ENCODE peak calls at places on chromosomes 16 and 17, in eight cellular contexts. D is MM.1S, T is lower lobe of right lung, L is psoas muscle, O is stomach, N is heart right ventricle, B is ovary, G is fibroblast of the aortic adventitia. A is an unnamed sample.

GRCh38 chr17:72598705-72599104 is 477.9 kb downstream of the SOX9 start:
- DNase-seq in G (no peak), O (no peak), L (no peak), B (no peak), D (peak; percentile 36), N (no peak), T (no peak), A (peak; percentile 24)

GRCh38 chr17:74752822-74753401 is 4.5 kb downstream of the NHERF1 start:
- DNase-seq in N (no peak), O (no peak), G (no peak), B (no peak), L (no peak), D (no peak), T (no peak), A (no peak)

GRCh38 chr16:89357460-89357859 is 132.9 kb downstream of the ANKRD11 start:
- DNase-seq in O (no peak), L (peak; percentile 80), D (no peak), T (no peak), B (peak; percentile 33), G (no peak), N (no peak), A (no peak)

GRCh38 chr17:76584427-76585047 is 1.1 kb downstream of the ST6GALNAC2 start:
- DNase-seq in D (no peak), G (no peak), N (no peak), T (no peak), B (no peak), L (no peak), O (no peak), A (no peak)

GRCh38 chr17:32588982-32589381 is 102.2 kb downstream of the CDK5R1 start:
- DNase-seq in G (no peak), O (no peak), T (no peak), D (no peak), N (no peak), B (no peak), L (no peak), A (no peak)

GRCh38 chr17:17036520-17036998 is 5.7 kb upstream of the MPRIP start:
- DNase-seq in D (no peak), L (peak; percentile 94), O (no peak), B (peak; percentile 28), G (no peak), T (peak; percentile 75), N (no peak), A (no peak)

GRCh38 chr17:10130733-10131132 is 67.7 kb downstream of the GAS7 start:
- DNase-seq in G (no peak), L (no peak), O (no peak), N (no peak), B (no peak), D (no peak), T (no peak), A (no peak)

GRCh38 chr17:66492500-66493123 is 190.2 kb downstream of the PRKCA start:
- DNase-seq in T (no peak), N (no peak), O (no peak), D (no peak), L (no peak), B (no peak), G (peak; percentile 45), A (peak; percentile 41)

GRCh38 chr17:19009970-19010369 is 5.4 kb upstream of the FAM83G start:
- DNase-seq in D (no peak), L (no peak), G (no peak), O (no peak), B (no peak), T (peak; percentile 32), N (no peak), A (no peak)

GRCh38 chr16:88923926-88924833 is 52.8 kb downstream of the CBFA2T3 start:
- DNase-seq in L (no peak), O (no peak), D (no peak), G (no peak), T (no peak), B (no peak), N (no peak), A (no peak)

GRCh38 chr16:85898521-85899442 is at the start of gene IRF8:
- DNase-seq in O (peak; percentile 76), N (peak; percentile 81), L (peak; percentile 76), G (no peak), T (peak; percentile 88), B (peak; percentile 67), D (no peak), A (peak; percentile 11)

GRCh38 chr16:77599793-77600415 is 122.4 kb upstream of the NUDT7 start:
- DNase-seq in G (peak; percentile 63), D (peak; percentile 21), O (no peak), B (no peak), L (no peak), T (no peak), N (no peak), A (peak; percentile 51)

GRCh38 chr16:46830417-46830901 is 521 bp downstream of the C16orf87 start:
- DNase-seq in L (peak; percentile 70), N (peak; percentile 43), D (peak; percentile 52), G (no peak), T (peak; percentile 68), B (no peak), O (peak; percentile 46), A (no peak)

GRCh38 chr16:31085873-31086628 is 2.7 kb downstream of the PRSS53 start:
- DNase-seq in O (no peak), D (no peak), N (no peak), T (no peak), L (peak; percentile 48), B (no peak), G (no peak), A (no peak)

GRCh38 chr16:47503936-47504335 is 42.8 kb downstream of the PHKB start:
- DNase-seq in L (no peak), N (no peak), T (no peak), B (no peak), O (no peak), G (no peak), D (no peak), A (peak; percentile 49)

GRCh38 chr17:31582151-31582907 is 190.9 kb downstream of the RAB11FIP4 start:
- DNase-seq in N (peak; percentile 71), D (peak; percentile 33), L (peak; percentile 75), O (peak; percentile 66), B (no peak), G (peak; percentile 60), T (peak; percentile 79), A (peak; percentile 63)

GRCh38 chr17:12021604-12022003 is 927 bp downstream of the MAP2K4 start:
- DNase-seq in O (no peak), L (no peak), D (peak; percentile 7), T (no peak), N (no peak), B (no peak), G (no peak), A (no peak)

GRCh38 chr17:12020595-12021590 is at the start of gene MAP2K4:
- DNase-seq in G (peak; percentile 78), B (peak; percentile 97), O (peak; percentile 94), L (peak; percentile 96), T (peak; percentile 93), N (peak; percentile 96), D (peak; percentile 88), A (peak; percentile 97)

GRCh38 chr17:12027658-12028057 is 7.0 kb downstream of the MAP2K4 start:
- DNase-seq in B (no peak), G (no peak), D (no peak), N (no peak), T (no peak), L (no peak), O (no peak), A (no peak)

GRCh38 chr17:12024332-12024731 is 3.7 kb downstream of the MAP2K4 start:
- DNase-seq in L (no peak), D (no peak), B (no peak), G (peak; percentile 56), N (no peak), O (no peak), T (no peak), A (no peak)

GRCh38 chr17:12022310-12022709 is 1.6 kb downstream of the MAP2K4 start:
- DNase-seq in D (no peak), T (no peak), B (no peak), G (no peak), O (no peak), N (no peak), L (no peak), A (no peak)
- H3K4me3 ChIP-seq in D (no peak overlapping the region), T (no peak overlapping the region), B (no peak overlapping the region), G (peak overlapping the region; percentile 75), O (no peak overlapping the region), N (no peak overlapping the region), L (peak overlapping the region; percentile 92), A (no peak overlapping the region)

GRCh38 chr17:9120471-9120870 is 99.2 kb downstream of the NTN1 start:
- DNase-seq in D (no peak), T (no peak), B (no peak), N (no peak), L (no peak), G (no peak), O (no peak), A (no peak)
- TF ChIP-seq CTCF in D (no peak), T (peak; percentile 10), B (no peak), N (peak; percentile 11), L (no peak), G (no peak), O (no peak), A (no peak)

GRCh38 chr17:29368161-29368560 is 22.0 kb upstream of the TAOK1 start:
- DNase-seq in G (no peak), B (no peak), N (no peak), D (no peak), O (no peak), T (no peak), L (no peak), A (no peak)

GRCh38 chr17:29368926-29369325 is 21.2 kb upstream of the TAOK1 start:
- DNase-seq in G (no peak), L (no peak), O (no peak), B (no peak), N (peak; percentile 45), D (no peak), T (peak; percentile 62), A (no peak)

GRCh38 chr17:29364691-29365090 is 25.5 kb upstream of the TAOK1 start:
- DNase-seq in N (no peak), B (no peak), O (no peak), T (no peak), G (no peak), D (no peak), L (no peak), A (no peak)

DNA sequence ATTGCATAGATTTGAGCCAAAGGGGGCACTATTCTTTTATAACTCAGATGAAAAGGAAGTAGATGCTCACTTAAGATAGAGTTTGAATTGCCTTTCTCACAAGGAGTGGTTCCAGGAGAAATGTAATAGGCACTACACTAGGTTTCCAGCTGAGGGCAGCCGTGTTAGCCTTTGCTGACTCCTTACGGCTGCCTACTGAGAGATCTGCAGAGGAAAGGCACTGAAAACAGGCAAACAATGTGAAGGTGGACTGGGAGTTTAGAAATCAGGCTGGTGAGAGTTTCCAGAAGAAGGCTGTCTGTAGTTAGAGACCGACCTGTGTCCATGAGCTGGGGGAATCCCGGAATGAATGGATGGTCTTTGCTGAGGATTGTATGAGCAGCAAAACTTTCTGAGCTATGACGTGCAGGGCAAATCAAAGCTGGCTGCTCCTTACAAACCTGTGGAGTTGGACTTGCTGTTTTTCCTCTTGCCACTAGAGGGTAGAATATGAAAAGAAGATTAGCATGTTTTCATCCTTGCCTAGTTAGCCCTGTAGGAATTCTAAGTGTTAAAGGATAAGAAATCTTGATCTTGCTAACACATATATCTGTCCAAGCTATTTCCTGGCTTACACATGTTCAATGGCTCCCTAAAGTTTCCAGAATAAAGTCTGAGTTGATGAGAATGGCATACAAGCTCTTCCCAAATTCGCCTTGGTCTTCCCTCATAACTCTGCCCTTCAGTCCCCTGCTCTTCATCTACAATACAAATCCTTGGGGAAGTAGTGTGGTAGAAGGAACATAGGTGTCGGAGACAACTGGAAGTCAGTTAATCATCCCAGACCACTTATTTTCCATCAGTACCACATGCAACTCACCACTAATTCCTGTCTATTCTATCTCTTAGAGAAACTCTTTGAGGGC is 20.1 kb upstream of the TAOK1 start:
- DNase-seq in O (peak; percentile 66), N (peak; percentile 16), L (no peak), T (no peak), B (peak; percentile 60), G (peak; percentile 89), D (peak; percentile 70), A (peak; percentile 89)
- H3K4me3 ChIP-seq in O (no peak overlapping the region), N (peak overlapping the region; percentile 16), L (peak overlapping the region; percentile 24), T (peak overlapping the region; percentile 27), B (no peak overlapping the region), G (peak overlapping the region; percentile 31), D (no peak overlapping the region), A (peak overlapping the region; percentile 52)

GRCh38 chr16:20255002-20255401 is 72.3 kb downstream of the GP2 start:
- DNase-seq in T (no peak), D (no peak), G (no peak), O (no peak), L (no peak), N (no peak), B (no peak), A (no peak)
- TF ChIP-seq CTCF in T (no peak), D (no peak), G (no peak), O (no peak), L (no peak), N (no peak), B (no peak), A (no peak)